ENCODE peak calls at places on chromosomes 6 and 20, in ten cellular contexts. One of them, this sample, is unnamed.
A peak's percentile ranks its signal among the peaks of the same experiment; 100 is the strongest.

GRCh38 chr6:125598422-125598821 is 151.0 kb upstream of the HEY2 start:
- DNase-seq in spleen: no peak
- DNase-seq in endodermal cell: no peak
- DNase-seq in adrenal gland: peak; percentile 32
- DNase-seq in mesendoderm: peak; percentile 20
- DNase-seq in naive thymus-derived CD4-positive, alpha-beta T cell: no peak
- DNase-seq in CD4-positive, CD25-positive, alpha-beta regulatory T cell: no peak
- DNase-seq in GM23338: no peak
- DNase-seq in GM23248: peak; percentile 80
- DNase-seq in BE2C: no peak
- DNase-seq in this sample: no peak

GRCh38 chr6:167139761-167140160 is 16.9 kb downstream of the CCR6 start:
- DNase-seq in spleen: no peak
- DNase-seq in endodermal cell: no peak
- DNase-seq in adrenal gland: no peak
- DNase-seq in mesendoderm: no peak
- DNase-seq in naive thymus-derived CD4-positive, alpha-beta T cell: no peak
- DNase-seq in CD4-positive, CD25-positive, alpha-beta regulatory T cell: no peak
- DNase-seq in GM23338: no peak
- DNase-seq in GM23248: no peak
- DNase-seq in BE2C: no peak
- DNase-seq in this sample: no peak

GRCh38 chr20:6142348-6142993 is 19.6 kb upstream of the FERMT1 start:
- DNase-seq in spleen: no peak
- DNase-seq in endodermal cell: peak; percentile 76
- DNase-seq in adrenal gland: peak; percentile 52
- DNase-seq in mesendoderm: peak; percentile 55
- DNase-seq in naive thymus-derived CD4-positive, alpha-beta T cell: no peak
- DNase-seq in CD4-positive, CD25-positive, alpha-beta regulatory T cell: peak; percentile 64
- DNase-seq in GM23338: peak; percentile 86
- DNase-seq in GM23248: peak; percentile 56
- DNase-seq in BE2C: peak; percentile 44
- DNase-seq in this sample: peak; percentile 74

GRCh38 chr20:49937023-49937929 is 1.1 kb downstream of the RNF114 start:
- DNase-seq in spleen: peak; percentile 68
- DNase-seq in endodermal cell: no peak
- DNase-seq in adrenal gland: no peak
- DNase-seq in mesendoderm: peak; percentile 71
- DNase-seq in naive thymus-derived CD4-positive, alpha-beta T cell: no peak
- DNase-seq in CD4-positive, CD25-positive, alpha-beta regulatory T cell: no peak
- DNase-seq in GM23338: peak; percentile 25
- DNase-seq in GM23248: peak; percentile 22
- DNase-seq in BE2C: no peak
- DNase-seq in this sample: peak; percentile 46

GRCh38 chr20:62838511-62838910 is 21.7 kb downstream of the COL9A3 start:
- DNase-seq in spleen: peak; percentile 74
- DNase-seq in endodermal cell: no peak
- DNase-seq in adrenal gland: peak; percentile 10
- DNase-seq in mesendoderm: no peak
- DNase-seq in naive thymus-derived CD4-positive, alpha-beta T cell: no peak
- DNase-seq in CD4-positive, CD25-positive, alpha-beta regulatory T cell: no peak
- DNase-seq in GM23338: no peak
- DNase-seq in GM23248: no peak
- DNase-seq in BE2C: no peak
- DNase-seq in this sample: no peak

GRCh38 chr20:62507323-62507722 is 31.5 kb upstream of the GATA5 start:
- DNase-seq in spleen: no peak
- DNase-seq in endodermal cell: no peak
- DNase-seq in adrenal gland: no peak
- DNase-seq in mesendoderm: no peak
- DNase-seq in naive thymus-derived CD4-positive, alpha-beta T cell: no peak
- DNase-seq in CD4-positive, CD25-positive, alpha-beta regulatory T cell: no peak
- DNase-seq in GM23338: no peak
- DNase-seq in GM23248: no peak
- DNase-seq in BE2C: no peak
- DNase-seq in this sample: peak; percentile 79

GRCh38 chr6:111667921-111668320 is 62.2 kb upstream of the TRAF3IP2 start:
- DNase-seq in spleen: no peak
- DNase-seq in endodermal cell: no peak
- DNase-seq in adrenal gland: no peak
- DNase-seq in mesendoderm: no peak
- DNase-seq in naive thymus-derived CD4-positive, alpha-beta T cell: no peak
- DNase-seq in CD4-positive, CD25-positive, alpha-beta regulatory T cell: no peak
- DNase-seq in GM23338: no peak
- DNase-seq in GM23248: no peak
- DNase-seq in BE2C: no peak
- DNase-seq in this sample: no peak

GRCh38 chr6:20447581-20448132 is 46.0 kb downstream of the E2F3 start:
- DNase-seq in spleen: no peak
- DNase-seq in endodermal cell: no peak
- DNase-seq in adrenal gland: no peak
- DNase-seq in mesendoderm: no peak
- DNase-seq in naive thymus-derived CD4-positive, alpha-beta T cell: no peak
- DNase-seq in CD4-positive, CD25-positive, alpha-beta regulatory T cell: no peak
- DNase-seq in GM23338: no peak
- DNase-seq in GM23248: peak; percentile 17
- DNase-seq in BE2C: no peak
- DNase-seq in this sample: no peak

GRCh38 chr20:52975024-52975732 is 3.0 kb downstream of the TSHZ2 start:
- DNase-seq in spleen: no peak
- DNase-seq in endodermal cell: no peak
- DNase-seq in adrenal gland: peak; percentile 43
- DNase-seq in mesendoderm: no peak
- DNase-seq in naive thymus-derived CD4-positive, alpha-beta T cell: peak; percentile 32
- DNase-seq in CD4-positive, CD25-positive, alpha-beta regulatory T cell: peak; percentile 29
- DNase-seq in GM23338: no peak
- DNase-seq in GM23248: peak; percentile 27
- DNase-seq in BE2C: peak; percentile 69
- DNase-seq in this sample: no peak

GRCh38 chr20:39602649-39603048 is 640.5 kb downstream of the DHX35 start:
- DNase-seq in spleen: no peak
- DNase-seq in endodermal cell: no peak
- DNase-seq in adrenal gland: no peak
- DNase-seq in mesendoderm: no peak
- DNase-seq in naive thymus-derived CD4-positive, alpha-beta T cell: no peak
- DNase-seq in CD4-positive, CD25-positive, alpha-beta regulatory T cell: no peak
- DNase-seq in GM23338: peak; percentile 28
- DNase-seq in GM23248: no peak
- DNase-seq in BE2C: no peak
- DNase-seq in this sample: no peak

GRCh38 chr20:39605361-39605760 is 643.2 kb downstream of the DHX35 start:
- DNase-seq in spleen: no peak
- DNase-seq in endodermal cell: no peak
- DNase-seq in adrenal gland: no peak
- DNase-seq in mesendoderm: no peak
- DNase-seq in naive thymus-derived CD4-positive, alpha-beta T cell: no peak
- DNase-seq in CD4-positive, CD25-positive, alpha-beta regulatory T cell: no peak
- DNase-seq in GM23338: no peak
- DNase-seq in GM23248: no peak
- DNase-seq in BE2C: no peak
- DNase-seq in this sample: no peak

GRCh38 chr20:39611901-39612300 is 649.8 kb downstream of the DHX35 start:
- DNase-seq in spleen: no peak
- DNase-seq in endodermal cell: no peak
- DNase-seq in adrenal gland: no peak
- DNase-seq in mesendoderm: no peak
- DNase-seq in naive thymus-derived CD4-positive, alpha-beta T cell: no peak
- DNase-seq in CD4-positive, CD25-positive, alpha-beta regulatory T cell: no peak
- DNase-seq in GM23338: no peak
- DNase-seq in GM23248: no peak
- DNase-seq in BE2C: no peak
- DNase-seq in this sample: no peak

GRCh38 chr20:39605908-39606307 is 643.8 kb downstream of the DHX35 start:
- DNase-seq in spleen: no peak
- DNase-seq in endodermal cell: no peak
- DNase-seq in adrenal gland: no peak
- DNase-seq in mesendoderm: no peak
- DNase-seq in naive thymus-derived CD4-positive, alpha-beta T cell: no peak
- DNase-seq in CD4-positive, CD25-positive, alpha-beta regulatory T cell: no peak
- DNase-seq in GM23338: no peak
- DNase-seq in GM23248: peak; percentile 2
- DNase-seq in BE2C: no peak
- DNase-seq in this sample: no peak

DNA sequence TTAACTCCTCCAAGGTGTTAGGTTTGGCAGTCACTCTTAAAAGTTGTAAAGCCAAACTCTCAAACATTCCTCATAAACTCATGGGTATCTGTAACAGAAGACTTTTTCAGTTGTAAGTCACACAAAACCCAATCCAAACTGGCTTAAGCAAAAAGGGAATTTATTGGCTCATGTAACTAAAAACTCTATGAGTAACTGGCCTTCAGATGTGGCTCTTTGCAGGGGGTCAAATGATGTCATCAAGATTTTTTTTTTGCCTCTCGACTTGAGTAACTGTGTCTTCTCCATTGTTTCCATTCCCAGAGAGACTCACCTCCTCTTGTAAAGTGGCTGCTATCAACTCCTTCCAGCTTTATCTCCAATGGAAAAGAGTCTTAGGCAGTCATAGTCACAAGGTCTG is 645.0 kb downstream of the DHX35 start:
- DNase-seq in spleen: no peak
- DNase-seq in endodermal cell: no peak
- DNase-seq in adrenal gland: no peak
- DNase-seq in mesendoderm: peak; percentile 40
- DNase-seq in naive thymus-derived CD4-positive, alpha-beta T cell: no peak
- DNase-seq in CD4-positive, CD25-positive, alpha-beta regulatory T cell: no peak
- DNase-seq in GM23338: no peak
- DNase-seq in GM23248: peak; percentile 56
- DNase-seq in BE2C: no peak
- DNase-seq in this sample: no peak
- H3K4me3 ChIP-seq in spleen: no peak overlapping the region
- H3K4me3 ChIP-seq in endodermal cell: no peak overlapping the region
- H3K4me3 ChIP-seq in adrenal gland: no peak overlapping the region
- H3K4me3 ChIP-seq in mesendoderm: no peak overlapping the region
- H3K4me3 ChIP-seq in naive thymus-derived CD4-positive, alpha-beta T cell: no peak overlapping the region
- H3K4me3 ChIP-seq in CD4-positive, CD25-positive, alpha-beta regulatory T cell: no peak overlapping the region
- H3K4me3 ChIP-seq in GM23338: no peak overlapping the region
- H3K4me3 ChIP-seq in GM23248: no peak overlapping the region
- H3K4me3 ChIP-seq in BE2C: no peak overlapping the region
- H3K4me3 ChIP-seq in this sample: no peak overlapping the region

GRCh38 chr6:7216941-7217621 is 95.9 kb downstream of the SSR1 start:
- DNase-seq in spleen: no peak
- DNase-seq in endodermal cell: peak; percentile 82
- DNase-seq in adrenal gland: peak; percentile 61
- DNase-seq in mesendoderm: peak; percentile 92
- DNase-seq in naive thymus-derived CD4-positive, alpha-beta T cell: no peak
- DNase-seq in CD4-positive, CD25-positive, alpha-beta regulatory T cell: no peak
- DNase-seq in GM23338: peak; percentile 54
- DNase-seq in GM23248: no peak
- DNase-seq in BE2C: no peak
- DNase-seq in this sample: peak; percentile 79

GRCh38 chr6:7222197-7222596 is 90.8 kb downstream of the SSR1 start:
- DNase-seq in spleen: no peak
- DNase-seq in endodermal cell: no peak
- DNase-seq in adrenal gland: no peak
- DNase-seq in mesendoderm: no peak
- DNase-seq in naive thymus-derived CD4-positive, alpha-beta T cell: no peak
- DNase-seq in CD4-positive, CD25-positive, alpha-beta regulatory T cell: no peak
- DNase-seq in GM23338: no peak
- DNase-seq in GM23248: no peak
- DNase-seq in BE2C: no peak
- DNase-seq in this sample: no peak

GRCh38 chr6:7215798-7216231 is 97.2 kb downstream of the SSR1 start:
- DNase-seq in spleen: no peak
- DNase-seq in endodermal cell: no peak
- DNase-seq in adrenal gland: no peak
- DNase-seq in mesendoderm: no peak
- DNase-seq in naive thymus-derived CD4-positive, alpha-beta T cell: no peak
- DNase-seq in CD4-positive, CD25-positive, alpha-beta regulatory T cell: no peak
- DNase-seq in GM23338: no peak
- DNase-seq in GM23248: no peak
- DNase-seq in BE2C: no peak
- DNase-seq in this sample: no peak

GRCh38 chr6:7218586-7218985 is 94.4 kb downstream of the SSR1 start:
- DNase-seq in spleen: no peak
- DNase-seq in endodermal cell: no peak
- DNase-seq in adrenal gland: no peak
- DNase-seq in mesendoderm: no peak
- DNase-seq in naive thymus-derived CD4-positive, alpha-beta T cell: no peak
- DNase-seq in CD4-positive, CD25-positive, alpha-beta regulatory T cell: no peak
- DNase-seq in GM23338: no peak
- DNase-seq in GM23248: no peak
- DNase-seq in BE2C: no peak
- DNase-seq in this sample: no peak

GRCh38 chr6:7219310-7219709 is 93.7 kb downstream of the SSR1 start:
- DNase-seq in spleen: no peak
- DNase-seq in endodermal cell: peak; percentile 45
- DNase-seq in adrenal gland: peak; percentile 80
- DNase-seq in mesendoderm: no peak
- DNase-seq in naive thymus-derived CD4-positive, alpha-beta T cell: no peak
- DNase-seq in CD4-positive, CD25-positive, alpha-beta regulatory T cell: no peak
- DNase-seq in GM23338: no peak
- DNase-seq in GM23248: peak; percentile 71
- DNase-seq in BE2C: no peak
- DNase-seq in this sample: no peak
- H3K36me3 ChIP-seq in spleen: peaks cover 79% of the 10 kb centered on the region
- H3K36me3 ChIP-seq in endodermal cell: peaks cover 43% of the 10 kb centered on the region
- H3K36me3 ChIP-seq in adrenal gland: peaks cover 15% of the 10 kb centered on the region
- H3K36me3 ChIP-seq in mesendoderm: no peaks in the 10 kb centered on the region
- H3K36me3 ChIP-seq in naive thymus-derived CD4-positive, alpha-beta T cell: no peaks in the 10 kb centered on the region
- H3K36me3 ChIP-seq in CD4-positive, CD25-positive, alpha-beta regulatory T cell: peaks cover 74% of the 10 kb centered on the region
- H3K36me3 ChIP-seq in GM23338: no peaks in the 10 kb centered on the region
- H3K36me3 ChIP-seq in GM23248: peaks cover 27% of the 10 kb centered on the region
- H3K36me3 ChIP-seq in BE2C: no peaks in the 10 kb centered on the region
- H3K36me3 ChIP-seq in this sample: peaks cover 3% of the 10 kb centered on the region

GRCh38 chr20:57393321-57394086 is 2.3 kb downstream of the RBM38 start:
- DNase-seq in spleen: peak; percentile 72
- DNase-seq in endodermal cell: no peak
- DNase-seq in adrenal gland: peak; percentile 16
- DNase-seq in mesendoderm: peak; percentile 58
- DNase-seq in naive thymus-derived CD4-positive, alpha-beta T cell: no peak
- DNase-seq in CD4-positive, CD25-positive, alpha-beta regulatory T cell: no peak
- DNase-seq in GM23338: no peak
- DNase-seq in GM23248: no peak
- DNase-seq in BE2C: no peak
- DNase-seq in this sample: peak; percentile 36
- H3K4me3 ChIP-seq in spleen: peak overlapping the region; percentile 76
- H3K4me3 ChIP-seq in endodermal cell: no peak overlapping the region
- H3K4me3 ChIP-seq in adrenal gland: no peak overlapping the region
- H3K4me3 ChIP-seq in mesendoderm: no peak overlapping the region
- H3K4me3 ChIP-seq in naive thymus-derived CD4-positive, alpha-beta T cell: peak overlapping the region; percentile 99
- H3K4me3 ChIP-seq in CD4-positive, CD25-positive, alpha-beta regulatory T cell: peak overlapping the region; percentile 78
- H3K4me3 ChIP-seq in GM23338: peak overlapping the region; percentile 74
- H3K4me3 ChIP-seq in GM23248: no peak overlapping the region
- H3K4me3 ChIP-seq in BE2C: no peak overlapping the region
- H3K4me3 ChIP-seq in this sample: no peak overlapping the region

DNA sequence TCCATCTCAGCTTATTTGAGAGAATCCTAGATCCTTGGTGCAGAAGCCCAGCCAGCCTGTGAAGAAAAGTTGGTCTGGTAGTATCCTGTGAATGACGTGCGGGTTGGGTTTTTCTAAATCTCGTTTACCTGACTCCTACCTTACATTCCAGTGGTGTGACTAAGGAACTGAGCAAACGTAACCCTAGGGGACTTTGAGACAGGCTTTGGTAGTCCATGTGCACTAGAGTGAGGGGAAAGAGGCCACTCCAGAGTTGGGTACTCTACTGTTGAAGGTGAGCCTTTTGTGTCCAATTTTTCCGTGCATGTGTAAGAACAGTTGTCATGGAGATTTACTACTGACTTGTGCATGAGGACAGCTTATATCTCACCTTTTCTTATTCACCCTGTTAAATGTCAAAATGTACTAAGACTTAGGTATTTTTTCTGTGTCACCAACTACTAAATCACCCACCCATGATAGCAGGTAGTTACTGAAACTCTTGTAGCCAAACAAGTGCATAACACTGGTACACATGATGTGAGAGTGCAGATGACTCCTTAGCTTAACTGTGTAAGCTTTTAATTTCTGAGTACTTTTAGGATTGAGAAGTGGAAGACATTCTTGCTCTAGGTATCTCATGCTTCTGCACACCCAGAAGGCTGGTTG is 26.3 kb upstream of the PLCG1 start:
- DNase-seq in spleen: no peak
- DNase-seq in endodermal cell: no peak
- DNase-seq in adrenal gland: no peak
- DNase-seq in mesendoderm: peak; percentile 27
- DNase-seq in naive thymus-derived CD4-positive, alpha-beta T cell: no peak
- DNase-seq in CD4-positive, CD25-positive, alpha-beta regulatory T cell: no peak
- DNase-seq in GM23338: no peak
- DNase-seq in GM23248: no peak
- DNase-seq in BE2C: no peak
- DNase-seq in this sample: no peak
- H3K36me3 ChIP-seq in spleen: peaks cover 88% of the 10 kb centered on the region
- H3K36me3 ChIP-seq in endodermal cell: peaks cover 88% of the 10 kb centered on the region
- H3K36me3 ChIP-seq in adrenal gland: peaks cover 54% of the 10 kb centered on the region
- H3K36me3 ChIP-seq in mesendoderm: peaks cover 17% of the 10 kb centered on the region
- H3K36me3 ChIP-seq in naive thymus-derived CD4-positive, alpha-beta T cell: peaks cover 31% of the 10 kb centered on the region
- H3K36me3 ChIP-seq in CD4-positive, CD25-positive, alpha-beta regulatory T cell: peaks cover 76% of the 10 kb centered on the region
- H3K36me3 ChIP-seq in GM23338: peaks cover 36% of the 10 kb centered on the region
- H3K36me3 ChIP-seq in GM23248: peaks cover 61% of the 10 kb centered on the region
- H3K36me3 ChIP-seq in BE2C: peaks cover 90% of the 10 kb centered on the region
- H3K36me3 ChIP-seq in this sample: peaks cover 29% of the 10 kb centered on the region